ENCODE peak calls at places on chromosomes 1 and 21, in four cellular contexts. G, H, V and E are unnamed samples.
A peak's percentile ranks its signal among the peaks of the same experiment; 100 is the strongest.

GRCh38 chr1:19894218-19894617 is 12.0 kb downstream of the OTUD3 start:
- DNase-seq in G (no peak), H (no peak), V (no peak), E (no peak)

GRCh38 chr1:185636848-185637247 is 97.3 kb upstream of the HMCN1 start:
- DNase-seq in G (no peak), H (no peak), V (no peak), E (no peak)

GRCh38 chr1:82538876-82539275 is 738.1 kb downstream of the ADGRL2 start:
- DNase-seq in G (no peak), H (no peak), V (no peak), E (no peak)

GRCh38 chr1:231748744-231749143 is 122.2 kb downstream of the DISC1 start:
- DNase-seq in G (no peak), H (no peak), V (no peak), E (peak; percentile 9)

GRCh38 chr1:179021873-179022272 is 3.8 kb upstream of the FAM20B start:
- DNase-seq in G (no peak), H (no peak), V (no peak), E (peak; percentile 46)

GRCh38 chr21:37074195-37074510 is 1.1 kb downstream of the TTC3 start:
- DNase-seq in G (no peak), H (no peak), V (no peak), E (peak; percentile 30)

GRCh38 chr21:45439171-45439872 is 34.4 kb downstream of the COL18A1 start:
- DNase-seq in G (peak; percentile 94), H (peak; percentile 79), V (peak; percentile 96), E (peak; percentile 88)

GRCh38 chr1:203765029-203765837 is at the start of gene LAX1:
- DNase-seq in G (no peak), H (no peak), V (no peak), E (peak; percentile 70)

GRCh38 chr1:58769809-58770345 is 14.0 kb downstream of the JUN start:
- DNase-seq in G (no peak), H (no peak), V (no peak), E (no peak)